ENCODE peak calls at places on chromosomes 5 and 9, in nine cellular contexts. B is glutamatergic neuron; Q is heart left ventricle; U is CD4-positive, alpha-beta T cell; R is brain microvascular endothelial cell; T is AG04450; V is GM13976; C is endothelial cell; Y is choroid plexus epithelial cell. I is an unnamed sample.

GRCh38 chr9:36479086-36479485 is 79.0 kb upstream of the RNF38 start:
- DNase-seq in T (no peak), R (no peak), Y (no peak), C (no peak), B (no peak), V (no peak), U (no peak), Q (no peak), I (no peak)

GRCh38 chr5:86546582-86546981 is 71.2 kb upstream of the COX7C start:
- DNase-seq in B (no peak), C (no peak), Q (no peak), Y (no peak), U (no peak), R (no peak), T (no peak), V (no peak), I (no peak)

GRCh38 chr5:5891350-5891749 is 468.9 kb downstream of the ICE1 start:
- DNase-seq in T (no peak), C (no peak), V (peak), U (no peak), Y (peak), B (no peak), R (peak), Q (no peak), I (no peak)

GRCh38 chr9:133825555-133826198 is 87.5 kb upstream of the SARDH start:
- DNase-seq in C (no peak), V (no peak), R (peak), B (no peak), Y (peak), T (peak), U (no peak), Q (no peak), I (no peak)

GRCh38 chr5:306011-306805 is 15.3 kb upstream of the AHRR start:
- DNase-seq in V (no peak), Y (no peak), C (no peak), U (no peak), Q (no peak), B (no peak), R (no peak), T (no peak), I (no peak)

GRCh38 chr5:138884094-138884493 is 9.0 kb upstream of the LRRTM2 start:
- DNase-seq in U (no peak), B (no peak), C (no peak), Y (no peak), V (no peak), Q (no peak), T (no peak), R (no peak), I (no peak)

GRCh38 chr5:170681013-170681433 is 102.5 kb upstream of the GABRP start:
- DNase-seq in C (peak), U (peak), R (peak), T (no peak), V (peak), Y (peak), Q (peak), B (peak), I (no peak)

GRCh38 chr9:33044162-33044673 is 19.1 kb downstream of the DNAJA1 start:
- DNase-seq in Y (peak), T (peak), R (peak), C (peak), B (peak), Q (peak), V (peak), U (peak), I (peak)

GRCh38 chr9:130869250-130869649 is 27.4 kb downstream of the QRFP start:
- DNase-seq in Q (peak), U (no peak), Y (peak), B (no peak), C (no peak), R (peak), V (no peak), T (no peak), I (no peak)

GRCh38 chr5:181149355-181149754 is 2.0 kb downstream of the OR2V2 start:
- DNase-seq in C (no peak), Q (no peak), B (no peak), T (no peak), V (no peak), Y (no peak), R (no peak), U (no peak), I (no peak)

GRCh38 chr9:6566409-6567139 is 79.0 kb downstream of the GLDC start:
- DNase-seq in B (no peak), U (no peak), Q (no peak), R (peak), C (no peak), T (peak), Y (peak), V (no peak), I (no peak)

GRCh38 chr5:172979778-172980177 is 3.8 kb upstream of the ATP6V0E1 start:
- DNase-seq in Q (no peak), Y (peak), R (peak), C (no peak), V (no peak), U (no peak), B (no peak), T (no peak), I (no peak)

GRCh38 chr5:121279801-121280200 is 571.9 kb upstream of the FTMT start:
- DNase-seq in B (no peak), R (no peak), Q (no peak), V (no peak), U (no peak), Y (no peak), C (no peak), T (no peak), I (no peak)

GRCh38 chr9:93894691-93895079 is 60.5 kb downstream of the BARX1 start:
- DNase-seq in Q (no peak), R (no peak), C (no peak), V (peak), T (no peak), Y (no peak), B (no peak), U (no peak), I (no peak)

GRCh38 chr9:16921855-16922254 is 51.4 kb upstream of the BNC2 start:
- DNase-seq in R (no peak), U (no peak), B (no peak), Q (no peak), V (no peak), T (no peak), C (no peak), Y (peak), I (no peak)

GRCh38 chr9:78189461-78189860 is 46.4 kb upstream of the CEP78 start:
- DNase-seq in T (no peak), U (no peak), V (no peak), C (no peak), R (peak), Y (peak), Q (no peak), B (no peak), I (no peak)

GRCh38 chr5:29588276-29588675 is 1605.2 kb upstream of the CDH6 start:
- DNase-seq in C (no peak), R (no peak), U (no peak), V (no peak), Y (no peak), B (no peak), T (no peak), Q (no peak), I (no peak)

GRCh38 chr5:179827684-179828083 is 7.0 kb downstream of the SQSTM1 start:
- DNase-seq in T (no peak), R (peak), Q (no peak), V (peak), U (no peak), B (peak), C (no peak), Y (peak), I (no peak)

GRCh38 chr9:2424564-2425153 is 196.9 kb upstream of the VLDLR start:
- DNase-seq in T (no peak), Q (peak), U (no peak), B (no peak), V (no peak), R (peak), C (no peak), Y (peak), I (no peak)

GRCh38 chr9:106621299-106621920 is 241.6 kb upstream of the ZNF462 start:
- DNase-seq in T (no peak), V (no peak), B (no peak), Q (no peak), U (no peak), C (no peak), Y (peak), R (no peak), I (no peak)

GRCh38 chr9:35311891-35312639 is 150.3 kb downstream of the UNC13B start:
- DNase-seq in T (no peak), Y (no peak), C (no peak), R (no peak), B (no peak), V (no peak), Q (no peak), U (no peak), I (no peak)

GRCh38 chr9:86714976-86715375 is 232.3 kb downstream of the GAS1 start:
- DNase-seq in U (no peak), Q (no peak), T (no peak), Y (no peak), R (no peak), C (no peak), V (no peak), B (no peak), I (no peak)

GRCh38 chr9:112754578-112754977 is 4.0 kb downstream of the SNX30 start:
- DNase-seq in Y (no peak), T (no peak), C (no peak), V (peak), R (no peak), U (no peak), B (no peak), Q (no peak), I (no peak)

GRCh38 chr9:110125207-110125751 is 82.7 kb downstream of the C9orf152 start:
- DNase-seq in B (peak), Y (peak), R (peak), U (no peak), T (peak), Q (peak), C (peak), V (no peak), I (no peak)

GRCh38 chr9:72154468-72155281 is 5.4 kb downstream of the GDA start:
- DNase-seq in Q (no peak), T (no peak), V (peak), R (no peak), U (no peak), B (no peak), C (no peak), Y (no peak), I (no peak)

GRCh38 chr9:95570150-95570549 is 53.4 kb upstream of the PTCH1 start:
- DNase-seq in C (peak), Y (peak), T (peak), R (peak), U (no peak), Q (no peak), V (no peak), B (no peak), I (no peak)

GRCh38 chr5:65876496-65876895 is 49.9 kb upstream of the ERBIN start:
- DNase-seq in C (no peak), Q (no peak), U (no peak), T (no peak), R (no peak), V (no peak), Y (no peak), B (no peak), I (no peak)

GRCh38 chr5:132458651-132459030 is 31.9 kb downstream of the IRF1 start:
- DNase-seq in C (no peak), V (no peak), Y (peak), T (no peak), R (no peak), Q (no peak), B (no peak), U (no peak), I (no peak)

GRCh38 chr9:18056993-18057369 is 417.0 kb upstream of the ADAMTSL1 start:
- DNase-seq in C (no peak), T (no peak), U (no peak), V (no peak), Y (no peak), R (no peak), B (no peak), Q (no peak), I (no peak)

GRCh38 chr9:38160613-38161215 is 91.7 kb upstream of the SHB start:
- DNase-seq in R (peak), T (no peak), Q (peak), U (peak), Y (peak), V (peak), B (peak), C (peak), I (peak)

GRCh38 chr5:109161914-109162683 is 247.7 kb downstream of the PJA2 start:
- DNase-seq in C (no peak), R (no peak), Y (peak), V (no peak), B (no peak), Q (no peak), U (no peak), T (no peak), I (no peak)

GRCh38 chr5:154046486-154046885 is 7.7 kb downstream of the MFAP3 start:
- DNase-seq in U (no peak), B (no peak), V (no peak), T (no peak), Q (no peak), R (no peak), C (peak), Y (no peak), I (no peak)

GRCh38 chr5:35838370-35839042 is 18.2 kb upstream of the IL7R start:
- DNase-seq in Q (no peak), U (no peak), T (no peak), Y (no peak), V (no peak), R (no peak), B (no peak), C (no peak), I (no peak)

GRCh38 chr5:137122075-137122474 is 377.1 kb downstream of the SPOCK1 start:
- DNase-seq in T (no peak), C (no peak), V (no peak), R (no peak), Y (no peak), U (no peak), B (peak), Q (no peak), I (no peak)

GRCh38 chr9:107712390-107712789 is 222.8 kb upstream of the KLF4 start:
- DNase-seq in Q (no peak), T (no peak), R (peak), C (no peak), U (no peak), V (no peak), Y (peak), B (no peak), I (no peak)

GRCh38 chr5:96001262-96001661 is 39.6 kb upstream of the ELL2 start:
- DNase-seq in R (no peak), U (no peak), Q (no peak), V (no peak), C (no peak), B (no peak), T (no peak), Y (peak), I (no peak)

GRCh38 chr9:15468113-15468512 is 42.7 kb downstream of the PSIP1 start:
- DNase-seq in R (no peak), U (no peak), Y (no peak), T (no peak), V (no peak), Q (no peak), B (no peak), C (no peak), I (no peak)

GRCh38 chr9:3863114-3863528 is 337.3 kb upstream of the RFX3 start:
- DNase-seq in B (no peak), V (no peak), T (no peak), Y (peak), C (no peak), R (peak), Q (no peak), U (no peak), I (no peak)

GRCh38 chr9:98529841-98530240 is 178.9 kb downstream of the GABBR2 start:
- DNase-seq in C (no peak), B (no peak), Y (no peak), T (no peak), R (no peak), U (no peak), Q (no peak), V (no peak), I (no peak)

GRCh38 chr9:24245988-24246387 is 299.7 kb downstream of the IZUMO3 start:
- DNase-seq in C (no peak), Y (peak), U (no peak), B (no peak), T (no peak), V (no peak), Q (no peak), R (peak), I (no peak)
- TF ChIP-seq CTCF in C (peak), Y (peak), U (no peak), B (peak), T (peak), V (peak), Q (no peak), R (peak), I (no peak)

GRCh38 chr5:82560966-82561365 is 282.8 kb upstream of the RPS23 start:
- DNase-seq in T (no peak), Y (no peak), V (no peak), C (no peak), R (no peak), U (no peak), B (no peak), Q (no peak), I (no peak)

GRCh38 chr5:82563745-82564144 is 285.6 kb upstream of the RPS23 start:
- DNase-seq in T (no peak), R (no peak), V (no peak), U (no peak), Q (no peak), B (no peak), C (no peak), Y (no peak), I (no peak)

GRCh38 chr5:82561786-82562185 is 283.6 kb upstream of the RPS23 start:
- DNase-seq in T (no peak), V (no peak), Y (no peak), R (no peak), U (no peak), Q (no peak), C (no peak), B (no peak), I (no peak)

GRCh38 chr5:82564963-82565362 is 286.8 kb upstream of the RPS23 start:
- DNase-seq in V (no peak), Q (no peak), C (no peak), T (no peak), U (no peak), B (no peak), Y (no peak), R (no peak), I (no peak)

DNA sequence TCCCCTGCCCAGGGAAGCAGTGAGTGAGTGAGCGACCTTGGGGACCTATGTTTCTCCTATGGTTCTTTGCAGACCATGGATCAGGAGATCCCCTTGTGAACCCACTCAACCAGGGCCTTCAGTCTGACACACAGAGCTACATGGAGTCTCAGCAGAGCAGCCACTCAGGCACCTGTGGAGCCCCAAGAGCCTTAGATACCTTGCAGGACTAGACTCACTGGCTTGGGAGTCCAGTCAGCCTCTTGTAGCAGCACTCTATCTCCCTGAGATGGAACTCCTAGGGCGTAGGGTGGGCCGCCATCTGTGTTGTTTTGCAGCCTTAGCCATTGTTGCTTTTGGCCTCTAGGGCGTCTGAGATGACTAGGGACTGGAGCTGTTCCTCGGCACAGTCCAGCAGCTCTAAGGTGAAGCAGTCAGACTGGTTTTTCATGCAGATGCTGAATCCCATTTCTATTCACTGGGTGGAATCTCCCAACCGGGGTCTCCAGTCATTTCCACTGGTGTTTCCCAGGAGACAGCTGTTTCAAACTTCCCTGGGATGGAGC is 284.6 kb upstream of the RPS23 start:
- DNase-seq in B (no peak), Q (no peak), R (no peak), Y (no peak), T (no peak), V (no peak), C (no peak), U (no peak), I (no peak)
- TF ChIP-seq CTCF in B (no peak), Q (no peak), R (no peak), Y (no peak), T (no peak), V (no peak), C (no peak), U (no peak), I (no peak)

GRCh38 chr5:150672237-150672883 is 11.3 kb downstream of the MYOZ3 start:
- DNase-seq in V (peak), Q (peak), B (no peak), R (no peak), T (no peak), Y (no peak), C (peak), U (peak), I (no peak)
- TF ChIP-seq CTCF in V (no peak), Q (no peak), B (no peak), R (peak), T (no peak), Y (no peak), C (no peak), U (no peak), I (no peak)

DNA sequence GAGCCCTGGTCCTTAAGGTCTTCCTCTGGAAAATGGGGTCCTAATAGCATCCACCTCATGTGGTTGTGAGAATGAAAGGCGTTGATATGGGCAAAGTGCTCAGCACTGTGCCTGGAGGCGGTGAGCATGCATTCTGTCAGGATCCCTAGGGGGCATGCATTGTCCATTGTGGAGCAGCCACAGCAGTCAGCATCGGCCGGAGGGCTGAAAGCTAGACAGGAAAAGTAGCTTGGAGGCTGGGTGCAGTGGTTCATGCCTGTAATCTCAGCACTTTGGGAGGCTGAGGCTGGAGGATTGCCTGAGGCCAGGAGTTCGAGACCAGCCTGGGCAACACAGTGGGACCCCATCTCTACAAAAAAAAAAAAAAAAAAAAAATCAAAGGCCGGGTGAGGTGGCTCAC is 122.2 kb downstream of the LHX2 start:
- DNase-seq in B (peak), T (no peak), R (peak), C (peak), Y (peak), V (no peak), U (no peak), Q (peak), I (no peak)
- TF ChIP-seq CTCF in B (no peak), T (peak), R (peak), C (no peak), Y (peak), V (peak), U (no peak), Q (peak), I (no peak)

DNA sequence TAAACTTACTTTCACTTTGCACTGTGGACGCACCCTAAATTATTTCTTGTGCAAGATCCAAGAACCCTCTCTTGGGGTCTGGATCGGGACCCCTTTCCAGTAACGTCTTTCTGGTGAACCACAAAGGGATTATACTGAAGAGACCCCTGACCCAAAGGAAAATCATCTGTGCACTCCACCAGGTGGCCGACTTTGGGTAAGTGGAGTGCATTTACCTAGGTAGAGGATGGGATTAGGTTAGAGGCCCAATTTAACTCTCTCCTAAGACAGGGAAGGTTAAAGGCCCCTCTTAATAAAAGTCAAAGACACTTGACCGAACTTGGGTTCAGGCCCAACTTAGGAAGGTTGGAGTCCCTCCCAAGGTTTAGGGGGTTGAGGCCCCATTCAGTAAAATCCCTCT is 8.2 kb upstream of the PAIP1 start:
- DNase-seq in V (no peak), R (no peak), B (no peak), U (no peak), T (no peak), C (no peak), Y (no peak), Q (no peak), I (no peak)
- TF ChIP-seq CTCF in V (no peak), R (no peak), B (no peak), U (no peak), T (no peak), C (no peak), Y (no peak), Q (no peak), I (no peak)